ENCODE peak calls at places on chromosomes 4 and X, in four cellular contexts. P, O, A and T are unnamed samples.

GRCh38 chr4:15765910-15766703 is 12.0 kb upstream of the CD38 start:
- DNase-seq in P (peak), O (peak), A (no peak), T (no peak)

GRCh38 chr4:155134136-155134535 is 74.3 kb upstream of the NPY2R start:
- DNase-seq in P (no peak), O (no peak), A (no peak), T (no peak)

GRCh38 chr4:82017680-82018079 is 356.1 kb downstream of the HNRNPD start:
- DNase-seq in P (peak), O (no peak), A (peak), T (no peak)

GRCh38 chr4:133668061-133668851 is 519.2 kb downstream of the PCDH10 start:
- DNase-seq in P (no peak), O (no peak), A (no peak), T (no peak)

GRCh38 chrX:46220822-46221221 is 324.4 kb downstream of the ZNF674 start:
- DNase-seq in P (no peak), O (no peak), A (no peak), T (no peak)

GRCh38 chr4:165164257-165164656 is 43.1 kb upstream of the KLHL2 start:
- DNase-seq in P (no peak), O (no peak), A (no peak), T (no peak)

GRCh38 chr4:55409468-55410171 is 13.9 kb downstream of the TMEM165 start:
- DNase-seq in P (no peak), O (no peak), A (peak), T (no peak)

GRCh38 chr4:81260443-81261102 is 45.6 kb upstream of the PRKG2 start:
- DNase-seq in P (no peak), O (no peak), A (peak), T (no peak)

GRCh38 chrX:133970021-133970550 is 15.3 kb downstream of the GPC3 start:
- DNase-seq in P (no peak), O (no peak), A (no peak), T (no peak)

GRCh38 chr4:25172964-25173917 is 13.0 kb upstream of the SEPSECS start:
- DNase-seq in P (no peak), O (no peak), A (peak), T (peak)

GRCh38 chrX:116272328-116272727 is 101.8 kb downstream of the AGTR2 start:
- DNase-seq in P (no peak), O (no peak), A (peak), T (peak)

GRCh38 chr4:175884048-175884447 is 72.0 kb upstream of the GPM6A start:
- DNase-seq in P (no peak), O (no peak), A (peak), T (no peak)

GRCh38 chr4:147160908-147161513 is 215.3 kb upstream of the TTC29 start:
- DNase-seq in P (peak), O (no peak), A (peak), T (no peak)

GRCh38 chr4:78565971-78566372 is 14.4 kb downstream of the ANXA3 start:
- DNase-seq in P (no peak), O (no peak), A (peak), T (no peak)

GRCh38 chr4:138308421-138308820 is 66.3 kb upstream of the SLC7A11 start:
- DNase-seq in P (no peak), O (no peak), A (peak), T (peak)

GRCh38 chrX:15158736-15159406 is 111.0 kb downstream of the ASB9 start:
- DNase-seq in P (no peak), O (peak), A (no peak), T (no peak)

GRCh38 chr4:52919451-52919850 is 57.3 kb downstream of the RASL11B start:
- DNase-seq in P (no peak), O (no peak), A (no peak), T (no peak)

GRCh38 chrX:12480956-12481355 is 310.3 kb upstream of the PRPS2 start:
- DNase-seq in P (no peak), O (no peak), A (no peak), T (no peak)